ENCODE peak calls at places on chromosomes 5 and 9, in ten cellular contexts. I is stomach, M is upper lobe of right lung, Y is heart left ventricle, G is astrocyte of the cerebellum, U is fibroblast of mammary gland, E is spleen, K is foreskin fibroblast, C is endodermal cell, J is DND-41. X is an unnamed sample.

GRCh38 chr9:86181379-86182315 is 77.8 kb downstream of the C9orf153 start:
- DNase-seq in I (no peak), M (no peak), Y (no peak), G (no peak), U (no peak), E (no peak), K (no peak), C (no peak), J (no peak), X (no peak)

GRCh38 chr5:28708472-28708871 is 1670.1 kb upstream of the CDH9 start:
- DNase-seq in I (no peak), M (no peak), Y (no peak), G (no peak), U (no peak), E (no peak), K (no peak), C (no peak), J (no peak), X (no peak)

GRCh38 chr5:31854181-31854624 is 215.3 kb downstream of the PDZD2 start:
- DNase-seq in I (no peak), M (peak), Y (peak), G (peak), U (peak), E (no peak), K (peak), C (peak), J (no peak), X (peak)

GRCh38 chr5:69416699-69417098 is 1.8 kb downstream of the MARVELD2 start:
- DNase-seq in I (no peak), M (no peak), Y (no peak), G (no peak), U (no peak), E (no peak), K (no peak), C (no peak), J (no peak), X (no peak)

GRCh38 chr9:37408933-37409710 is 13.4 kb upstream of the GRHPR start:
- DNase-seq in I (no peak), M (no peak), Y (no peak), G (no peak), U (no peak), E (peak), K (no peak), C (no peak), J (peak), X (no peak)

GRCh38 chr5:119355244-119355635 is 579 bp upstream of the TNFAIP8 start:
- DNase-seq in I (peak), M (peak), Y (no peak), G (no peak), U (no peak), E (peak), K (no peak), C (peak), J (no peak), X (no peak)

GRCh38 chr5:158209219-158209908 is 350.4 kb upstream of the CLINT1 start:
- DNase-seq in I (no peak), M (no peak), Y (no peak), G (no peak), U (no peak), E (no peak), K (no peak), C (no peak), J (no peak), X (no peak)

GRCh38 chr5:150632305-150633160 is 7.9 kb upstream of the SYNPO start:
- DNase-seq in I (no peak), M (no peak), Y (no peak), G (no peak), U (peak), E (no peak), K (peak), C (no peak), J (no peak), X (no peak)

GRCh38 chr9:37899041-37899440 is 4.9 kb downstream of the SLC25A51 start:
- DNase-seq in I (no peak), M (no peak), Y (no peak), G (no peak), U (peak), E (no peak), K (peak), C (no peak), J (no peak), X (no peak)

GRCh38 chr5:160787247-160787646 is 64.8 kb downstream of the ATP10B start:
- DNase-seq in I (peak), M (peak), Y (no peak), G (no peak), U (no peak), E (no peak), K (no peak), C (peak), J (peak), X (peak)

GRCh38 chr5:6674421-6674820 is 38.8 kb upstream of the TENT4A start:
- DNase-seq in I (no peak), M (no peak), Y (no peak), G (no peak), U (no peak), E (no peak), K (no peak), C (no peak), J (no peak), X (no peak)

GRCh38 chr9:114031037-114031436 is 47.1 kb downstream of the AMBP start:
- DNase-seq in I (no peak), M (no peak), Y (no peak), G (no peak), U (no peak), E (no peak), K (no peak), C (peak), J (no peak), X (no peak)

GRCh38 chr9:110994771-110995241 is 43.5 kb downstream of the LPAR1 start:
- DNase-seq in I (no peak), M (no peak), Y (no peak), G (no peak), U (peak), E (no peak), K (peak), C (no peak), J (no peak), X (no peak)

GRCh38 chr5:90193185-90193822 is 216.3 kb downstream of the CETN3 start:
- DNase-seq in I (no peak), M (no peak), Y (no peak), G (no peak), U (no peak), E (no peak), K (no peak), C (peak), J (no peak), X (no peak)

GRCh38 chr9:89461302-89461701 is 36.6 kb downstream of the SEMA4D start:
- DNase-seq in I (no peak), M (peak), Y (no peak), G (peak), U (peak), E (no peak), K (peak), C (no peak), J (no peak), X (no peak)

GRCh38 chr9:137083418-137084004 is 3.3 kb upstream of the MAN1B1 start:
- DNase-seq in I (peak), M (peak), Y (peak), G (peak), U (peak), E (no peak), K (peak), C (peak), J (no peak), X (no peak)

GRCh38 chr9:82549174-82549821 is 513.6 kb downstream of the RASEF start:
- DNase-seq in I (no peak), M (no peak), Y (no peak), G (no peak), U (no peak), E (no peak), K (no peak), C (peak), J (no peak), X (no peak)

GRCh38 chr5:106940986-106941385 is 729.8 kb downstream of the EFNA5 start:
- DNase-seq in I (peak), M (no peak), Y (no peak), G (no peak), U (no peak), E (no peak), K (peak), C (no peak), J (no peak), X (no peak)

GRCh38 chr5:146724975-146725374 is 153.6 kb downstream of the PPP2R2B start:
- DNase-seq in I (no peak), M (no peak), Y (no peak), G (no peak), U (peak), E (no peak), K (no peak), C (no peak), J (no peak), X (no peak)

GRCh38 chr9:94126844-94127243 is 42.6 kb downstream of the PTPDC1 start:
- DNase-seq in I (no peak), M (no peak), Y (no peak), G (no peak), U (no peak), E (no peak), K (no peak), C (no peak), J (no peak), X (no peak)

GRCh38 chr9:19446361-19446861 is 37.6 kb downstream of the ACER2 start:
- DNase-seq in I (no peak), M (no peak), Y (no peak), G (no peak), U (no peak), E (no peak), K (no peak), C (peak), J (no peak), X (no peak)

GRCh38 chr5:68251386-68251785 is 35.8 kb downstream of the PIK3R1 start:
- DNase-seq in I (no peak), M (no peak), Y (peak), G (no peak), U (peak), E (no peak), K (peak), C (peak), J (peak), X (no peak)

GRCh38 chr5:181222630-181223040 is 446 bp upstream of the TRIM41 start:
- DNase-seq in I (no peak), M (no peak), Y (no peak), G (no peak), U (no peak), E (no peak), K (no peak), C (no peak), J (no peak), X (no peak)

GRCh38 chr9:129945314-129945713 is 97.7 kb downstream of the FNBP1 start:
- DNase-seq in I (no peak), M (no peak), Y (no peak), G (no peak), U (no peak), E (no peak), K (no peak), C (no peak), J (no peak), X (no peak)

GRCh38 chr5:76690027-76690679 is 25.8 kb upstream of the F2R start:
- DNase-seq in I (no peak), M (no peak), Y (no peak), G (no peak), U (no peak), E (no peak), K (peak), C (no peak), J (no peak), X (no peak)

GRCh38 chr9:36341936-36342577 is 58.0 kb downstream of the RNF38 start:
- DNase-seq in I (no peak), M (no peak), Y (no peak), G (no peak), U (peak), E (no peak), K (no peak), C (no peak), J (no peak), X (no peak)

GRCh38 chr9:94156549-94157407 is 72.5 kb downstream of the PTPDC1 start:
- DNase-seq in I (peak), M (peak), Y (peak), G (peak), U (peak), E (no peak), K (peak), C (peak), J (no peak), X (no peak)

GRCh38 chr5:34487956-34488355 is 168.2 kb upstream of the RAI14 start:
- DNase-seq in I (no peak), M (no peak), Y (no peak), G (no peak), U (peak), E (no peak), K (peak), C (no peak), J (no peak), X (no peak)

GRCh38 chr5:126402591-126402990 is 20.6 kb upstream of the GRAMD2B start:
- DNase-seq in I (no peak), M (no peak), Y (no peak), G (no peak), U (peak), E (no peak), K (no peak), C (no peak), J (no peak), X (no peak)

GRCh38 chr5:95440825-95441224 is 49.7 kb downstream of the FAM81B start:
- DNase-seq in I (no peak), M (no peak), Y (no peak), G (no peak), U (no peak), E (no peak), K (no peak), C (peak), J (no peak), X (no peak)

GRCh38 chr9:134332266-134332665 is 6.0 kb downstream of the RXRA start:
- DNase-seq in I (no peak), M (no peak), Y (peak), G (no peak), U (no peak), E (no peak), K (no peak), C (no peak), J (no peak), X (no peak)

DNA sequence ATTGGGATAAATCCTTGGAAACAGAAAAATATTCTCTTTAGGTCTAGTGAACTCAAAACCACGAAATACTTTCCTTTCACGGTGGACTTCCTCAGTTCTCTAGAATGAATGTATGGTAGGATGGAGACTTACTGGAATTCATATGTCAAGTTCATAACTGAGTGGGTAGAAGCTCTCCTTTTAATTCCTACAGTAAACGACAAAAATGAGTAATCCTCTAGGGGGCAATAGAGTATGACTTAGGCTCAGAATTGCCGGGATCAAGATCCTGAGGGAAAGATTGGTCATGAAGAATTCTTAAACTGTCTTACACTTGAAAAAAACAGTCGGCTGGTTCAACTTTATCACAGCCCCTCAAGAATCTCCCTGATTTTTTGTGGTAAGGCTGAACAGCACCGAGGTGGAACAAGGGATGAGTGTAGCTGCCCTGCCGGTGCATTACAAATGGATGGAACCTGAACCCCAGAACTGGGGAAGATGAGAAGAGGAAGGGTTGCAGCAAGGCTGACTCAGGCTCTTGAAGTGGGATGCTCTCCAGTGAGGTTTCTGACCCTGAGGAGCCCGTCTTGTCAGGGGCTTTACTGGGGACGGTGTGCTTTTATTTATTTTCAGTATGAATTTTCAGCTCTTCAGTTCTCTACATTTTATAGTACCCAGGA is 14.0 kb upstream of the LOX start:
- DNase-seq in I (no peak), M (no peak), Y (no peak), G (peak), U (peak), E (no peak), K (peak), C (peak), J (no peak), X (no peak)
- TF ChIP-seq CTCF in I (no peak), M (peak), Y (peak), G (peak), U (peak), E (no peak), K (peak), C (peak), J (peak), X (peak)

GRCh38 chr5:111158105-111158744 is 66.0 kb upstream of the CAMK4 start:
- DNase-seq in I (peak), M (no peak), Y (peak), G (peak), U (peak), E (no peak), K (peak), C (peak), J (peak), X (peak)
- TF ChIP-seq CTCF in I (peak), M (peak), Y (peak), G (peak), U (peak), E (peak), K (peak), C (peak), J (peak), X (peak)

DNA sequence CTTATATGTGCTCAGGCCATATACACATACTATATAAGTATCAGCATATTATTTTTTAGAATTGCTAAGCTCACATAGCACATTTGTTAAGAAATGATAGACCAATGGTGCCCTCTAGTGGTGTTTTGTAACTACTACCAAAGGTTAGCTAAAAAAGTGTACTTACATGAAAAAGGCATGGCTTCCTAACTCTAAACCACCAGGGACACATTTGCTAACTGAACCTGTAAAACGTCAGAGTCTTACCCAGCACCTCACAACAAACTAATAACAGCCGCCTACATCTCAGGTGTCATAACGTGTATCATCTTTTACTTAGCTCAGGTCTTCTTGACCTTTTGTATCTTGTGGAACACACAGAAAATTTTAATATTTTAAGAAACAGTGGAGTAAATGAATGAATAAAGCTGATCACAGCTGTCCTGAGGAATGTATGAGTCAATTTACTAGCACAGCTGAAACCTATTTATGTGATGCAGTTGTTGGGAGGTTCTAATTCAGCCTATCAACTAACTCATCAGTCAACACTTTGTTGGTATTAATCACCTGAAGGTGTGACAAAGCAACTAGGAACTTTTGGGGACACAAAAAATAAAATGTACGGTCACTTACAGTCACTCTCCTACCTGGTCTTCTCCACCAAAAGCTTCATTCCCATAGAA is 72.9 kb downstream of the BAAT start:
- DNase-seq in I (no peak), M (no peak), Y (no peak), G (peak), U (peak), E (no peak), K (peak), C (no peak), J (no peak), X (peak)
- TF ChIP-seq CTCF in I (peak), M (peak), Y (peak), G (peak), U (peak), E (peak), K (peak), C (peak), J (peak), X (peak)

GRCh38 chr5:145681686-145682085 is 153.5 kb downstream of the PRELID2 start:
- DNase-seq in I (peak), M (no peak), Y (peak), G (peak), U (peak), E (no peak), K (peak), C (peak), J (peak), X (peak)

GRCh38 chr5:145681216-145681615 is 153.9 kb downstream of the PRELID2 start:
- DNase-seq in I (no peak), M (no peak), Y (no peak), G (no peak), U (no peak), E (no peak), K (no peak), C (no peak), J (no peak), X (no peak)

GRCh38 chr5:145678255-145678654 is 156.9 kb downstream of the PRELID2 start:
- DNase-seq in I (no peak), M (no peak), Y (no peak), G (no peak), U (no peak), E (no peak), K (no peak), C (no peak), J (no peak), X (no peak)

GRCh38 chr5:145680744-145681143 is 154.4 kb downstream of the PRELID2 start:
- DNase-seq in I (no peak), M (no peak), Y (peak), G (no peak), U (no peak), E (no peak), K (peak), C (no peak), J (no peak), X (peak)

DNA sequence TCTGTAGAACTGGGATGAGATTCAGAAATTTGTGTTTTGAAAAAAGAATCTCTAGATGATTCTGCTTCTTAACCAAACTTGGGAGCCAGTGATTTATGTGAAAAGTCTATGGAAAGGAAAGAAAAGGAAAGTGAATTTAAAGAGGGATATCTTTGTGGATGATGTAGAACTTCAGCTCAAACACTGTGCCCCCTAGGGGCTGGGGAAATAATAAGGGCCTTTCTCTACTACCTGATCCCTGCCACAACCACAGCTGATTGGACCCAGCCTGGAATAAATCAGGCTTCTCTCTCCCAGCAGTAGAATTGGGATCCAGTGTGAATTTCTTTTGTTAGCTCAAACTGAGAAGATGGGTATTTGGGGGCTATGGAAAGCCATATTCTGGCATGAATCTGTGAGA is 155.0 kb downstream of the PRELID2 start:
- DNase-seq in I (no peak), M (no peak), Y (no peak), G (no peak), U (no peak), E (no peak), K (no peak), C (peak), J (no peak), X (no peak)
- TF ChIP-seq CTCF in I (no peak), M (no peak), Y (no peak), G (no peak), U (peak), E (no peak), K (no peak), C (peak), J (peak), X (peak)

GRCh38 chr9:126604059-126604685 is 9.6 kb upstream of the LMX1B start:
- DNase-seq in I (no peak), M (no peak), Y (peak), G (no peak), U (no peak), E (no peak), K (no peak), C (no peak), J (no peak), X (no peak)

GRCh38 chr9:126604706-126605105 is 9.0 kb upstream of the LMX1B start:
- DNase-seq in I (no peak), M (no peak), Y (no peak), G (no peak), U (no peak), E (no peak), K (no peak), C (no peak), J (no peak), X (no peak)

GRCh38 chr9:126595982-126596381 is 17.7 kb upstream of the LMX1B start:
- DNase-seq in I (no peak), M (no peak), Y (no peak), G (no peak), U (no peak), E (no peak), K (no peak), C (no peak), J (no peak), X (no peak)

DNA sequence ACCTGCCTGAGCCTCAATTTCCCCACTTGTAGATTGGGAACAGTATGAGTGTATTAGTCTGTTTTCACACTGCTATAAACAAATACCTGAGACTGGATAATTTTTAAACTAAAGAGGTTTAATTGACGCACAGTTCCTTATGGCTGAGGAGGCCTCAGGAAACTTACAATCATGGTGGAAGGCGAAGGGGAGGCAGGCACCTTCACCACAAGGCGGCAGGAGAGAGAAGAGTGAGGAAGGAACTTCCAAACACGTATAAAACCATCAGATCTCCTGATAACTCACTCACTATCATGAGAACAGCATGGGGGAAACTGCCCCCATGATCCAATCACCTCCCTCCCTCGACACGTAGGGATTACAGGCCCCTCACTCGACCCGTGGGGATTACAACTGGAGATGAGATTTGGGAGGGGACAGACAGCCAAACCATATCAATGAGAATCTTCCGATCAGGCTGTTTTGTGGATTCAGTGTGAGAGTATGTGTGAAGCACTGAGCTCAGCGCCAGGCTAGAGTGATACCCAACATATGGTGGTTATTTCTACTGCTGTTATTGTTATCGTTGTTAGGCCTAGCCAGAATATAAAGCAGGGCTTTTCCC is 14.6 kb upstream of the LMX1B start:
- DNase-seq in I (no peak), M (no peak), Y (no peak), G (no peak), U (no peak), E (peak), K (no peak), C (peak), J (no peak), X (no peak)
- TF ChIP-seq CTCF in I (no peak), M (no peak), Y (no peak), G (no peak), U (no peak), E (no peak), K (peak), C (peak), J (peak), X (peak)

X was measured in nephron progenitor cell.